ENCODE peak calls at places on chromosomes 5 and 9, in seven cellular contexts. Y, A, I, Z, X, V and R are unnamed samples.

GRCh38 chr5:1312206-1312605 is 17.3 kb upstream of the TERT start:
- DNase-seq in Y (no peak), A (peak), I (no peak), Z (no peak), X (no peak), V (no peak), R (peak)

GRCh38 chr5:170302729-170303501 is 5.3 kb upstream of the LCP2 start:
- DNase-seq in Y (no peak), A (peak), I (no peak), Z (no peak), X (peak), V (no peak), R (peak)

GRCh38 chr5:142106061-142106460 is 2.5 kb upstream of the NDFIP1 start:
- DNase-seq in Y (no peak), A (no peak), I (no peak), Z (no peak), X (no peak), V (no peak), R (no peak)

GRCh38 chr5:52800394-52801213 is 12.9 kb downstream of the ITGA1 start:
- DNase-seq in Y (peak), A (no peak), I (peak), Z (peak), X (peak), V (peak), R (peak)

GRCh38 chr9:134088064-134088725 is 20.4 kb upstream of the BRD3 start:
- DNase-seq in Y (no peak), A (no peak), I (no peak), Z (no peak), X (no peak), V (no peak), R (no peak)

GRCh38 chr5:132363431-132364112 is 5.9 kb upstream of the SLC22A5 start:
- DNase-seq in Y (no peak), A (no peak), I (no peak), Z (peak), X (no peak), V (peak), R (no peak)

GRCh38 chr5:150618188-150618587 is 22.3 kb upstream of the SYNPO start:
- DNase-seq in Y (no peak), A (no peak), I (no peak), Z (no peak), X (no peak), V (no peak), R (no peak)

GRCh38 chr5:73759771-73760170 is 133.8 kb downstream of the ARHGEF28 start:
- DNase-seq in Y (no peak), A (no peak), I (no peak), Z (no peak), X (no peak), V (no peak), R (no peak)

GRCh38 chr9:99055384-99055783 is 49.5 kb upstream of the TGFBR1 start:
- DNase-seq in Y (no peak), A (no peak), I (no peak), Z (no peak), X (no peak), V (no peak), R (no peak)

GRCh38 chr5:151456321-151456940 is 9.0 kb downstream of the SLC36A1 start:
- DNase-seq in Y (no peak), A (no peak), I (no peak), Z (no peak), X (no peak), V (no peak), R (no peak)

GRCh38 chr9:16519001-16519400 is 351.5 kb downstream of the BNC2 start:
- DNase-seq in Y (no peak), A (no peak), I (no peak), Z (no peak), X (no peak), V (no peak), R (no peak)

GRCh38 chr5:67165524-67166459 is 30.8 kb downstream of the CD180 start:
- DNase-seq in Y (peak), A (peak), I (peak), Z (peak), X (peak), V (no peak), R (peak)

GRCh38 chr9:18542837-18543405 is 69.0 kb downstream of the ADAMTSL1 start:
- DNase-seq in Y (no peak), A (no peak), I (no peak), Z (no peak), X (no peak), V (peak), R (no peak)

GRCh38 chr9:93950619-93951601 is 4.2 kb downstream of the BARX1 start:
- DNase-seq in Y (no peak), A (no peak), I (peak), Z (no peak), X (no peak), V (no peak), R (no peak)

GRCh38 chr5:78591972-78592700 is 56.4 kb downstream of the LHFPL2 start:
- DNase-seq in Y (no peak), A (no peak), I (no peak), Z (no peak), X (no peak), V (no peak), R (no peak)